ENCODE peak calls at places on chromosomes 13 and 19, in ten cellular contexts. T is A549, E is uterus, F is NB4, J is adrenal gland, O is HepG2, V is heart left ventricle, D is tibial nerve, K is H1, W is K562. M is an unnamed sample.

GRCh38 chr19:4390017-4390861 is 10.1 kb downstream of the SH3GL1 start:
- DNase-seq in F (no peak), V (peak), W (no peak), E (no peak), D (no peak), T (no peak), K (peak), O (no peak), J (peak), M (peak)

GRCh38 chr19:40413291-40413994 is at the start of gene PRX:
- DNase-seq in D (no peak), K (no peak), E (no peak), O (no peak), V (no peak), T (no peak), F (no peak), J (no peak), W (peak), M (no peak)

GRCh38 chr13:98416408-98416807 is 160.5 kb downstream of the STK24 start:
- DNase-seq in V (no peak), F (no peak), J (no peak), O (no peak), T (no peak), D (no peak), W (no peak), E (no peak), K (no peak), M (no peak)

GRCh38 chr19:5228932-5229777 is 111.5 kb downstream of the PTPRS start:
- DNase-seq in F (peak), K (no peak), J (no peak), V (no peak), O (no peak), T (peak), W (peak), E (peak), D (no peak), M (peak)

GRCh38 chr13:45909724-45910123 is 58.2 kb upstream of the SIAH3 start:
- DNase-seq in J (no peak), K (no peak), W (no peak), D (no peak), E (no peak), O (no peak), V (no peak), T (no peak), F (no peak), M (no peak)

GRCh38 chr19:54266133-54266532 is 9.1 kb upstream of the LILRB5 start:
- DNase-seq in E (peak), O (peak), J (peak), F (peak), D (peak), K (peak), W (peak), V (no peak), T (peak), M (peak)

GRCh38 chr19:42488783-42489521 is 39.3 kb downstream of the CEACAM1 start:
- DNase-seq in T (no peak), K (no peak), E (no peak), F (no peak), D (no peak), J (no peak), V (no peak), O (peak), W (no peak), M (no peak)

GRCh38 chr13:75870397-75870801 is 234.3 kb downstream of the LMO7 start:
- DNase-seq in T (peak), F (peak), W (peak), D (peak), E (peak), K (no peak), O (no peak), J (no peak), V (no peak), M (no peak)

GRCh38 chr19:33388817-33389573 is 15.5 kb downstream of the CEBPG start:
- DNase-seq in D (no peak), J (no peak), F (no peak), K (no peak), O (no peak), V (peak), T (no peak), W (no peak), E (peak), M (peak)

GRCh38 chr19:1715540-1715939 is 37.8 kb upstream of the ONECUT3 start:
- DNase-seq in E (no peak), T (no peak), F (no peak), K (no peak), V (no peak), D (no peak), J (no peak), O (no peak), W (no peak), M (no peak)

GRCh38 chr19:17648097-17648660 is 40.0 kb downstream of the UNC13A start:
- DNase-seq in W (peak), O (no peak), K (no peak), D (no peak), F (no peak), T (no peak), J (no peak), V (no peak), E (no peak), M (no peak)

GRCh38 chr19:18802354-18802753 is 11.2 kb upstream of the COMP start:
- DNase-seq in J (no peak), O (peak), E (no peak), T (no peak), K (no peak), D (no peak), F (peak), W (peak), V (no peak), M (no peak)

GRCh38 chr19:54168174-54168917 is 4.6 kb downstream of the TMC4 start:
- DNase-seq in E (peak), J (peak), T (peak), F (peak), O (peak), K (no peak), W (peak), V (peak), D (peak), M (peak)

GRCh38 chr13:106145997-106146864 is 389.2 kb downstream of the EFNB2 start:
- DNase-seq in K (no peak), W (no peak), O (no peak), V (no peak), F (peak), E (no peak), D (no peak), J (no peak), T (no peak), M (no peak)

GRCh38 chr19:51460164-51460992 is 2.1 kb upstream of the SIGLEC8 start:
- DNase-seq in E (no peak), T (no peak), O (peak), V (no peak), J (no peak), F (peak), D (no peak), K (no peak), W (peak), M (no peak)

GRCh38 chr13:95411641-95412040 is 110.4 kb upstream of the ABCC4 start:
- DNase-seq in T (no peak), D (no peak), O (no peak), W (no peak), V (no peak), E (no peak), F (no peak), K (no peak), J (no peak), M (no peak)

GRCh38 chr13:45219123-45219891 is 18.5 kb upstream of the KCTD4 start:
- DNase-seq in W (no peak), E (no peak), K (no peak), T (no peak), F (no peak), D (no peak), V (no peak), J (no peak), O (peak), M (no peak)

GRCh38 chr13:35741657-35742056 is 265.2 kb upstream of the MAB21L1 start:
- DNase-seq in T (no peak), W (no peak), V (no peak), K (no peak), F (no peak), J (no peak), O (no peak), E (no peak), D (no peak), M (no peak)

GRCh38 chr13:100473493-100474044 is 115.0 kb downstream of the GGACT start:
- DNase-seq in F (no peak), E (no peak), T (no peak), V (no peak), O (no peak), D (no peak), W (no peak), J (no peak), K (no peak), M (no peak)

GRCh38 chr13:101520672-101521071 is 68.2 kb downstream of the ITGBL1 start:
- DNase-seq in D (no peak), W (no peak), K (no peak), T (no peak), O (no peak), E (no peak), V (no peak), J (no peak), F (peak), M (no peak)

GRCh38 chr19:1324792-1325567 is 39.3 kb downstream of the EFNA2 start:
- DNase-seq in F (peak), T (peak), K (no peak), E (peak), W (peak), J (peak), V (no peak), D (peak), O (peak), M (peak)

GRCh38 chr19:5925830-5926459 is 11.9 kb downstream of the CAPS start:
- DNase-seq in F (no peak), W (no peak), E (no peak), D (no peak), O (no peak), T (no peak), K (no peak), V (no peak), J (no peak), M (no peak)

GRCh38 chr19:30681162-30681996 is 309.2 kb downstream of the ZNF536 start:
- DNase-seq in E (no peak), T (no peak), O (no peak), F (no peak), V (no peak), D (no peak), J (peak), W (no peak), K (no peak), M (no peak)

GRCh38 chr19:22620401-22620800 is 13.7 kb upstream of the ZNF492 start:
- DNase-seq in W (no peak), K (no peak), T (no peak), J (no peak), O (no peak), D (no peak), V (peak), E (no peak), F (no peak), M (no peak)

GRCh38 chr13:51040431-51040830 is 70.6 kb downstream of the C13orf42 start:
- DNase-seq in O (no peak), J (no peak), T (no peak), K (no peak), W (no peak), E (no peak), D (no peak), F (no peak), V (no peak), M (no peak)

GRCh38 chr13:26041476-26041875 is 10.3 kb downstream of the SHISA2 start:
- DNase-seq in E (no peak), W (no peak), V (no peak), D (no peak), K (no peak), F (no peak), T (no peak), J (no peak), O (no peak), M (no peak)

GRCh38 chr19:18682807-18683108 is 722 bp upstream of the CRTC1 start:
- DNase-seq in K (no peak), V (no peak), J (no peak), F (peak), O (no peak), D (no peak), T (no peak), E (no peak), W (no peak), M (no peak)

GRCh38 chr19:2809387-2810140 is 10.1 kb upstream of the ZNF554 start:
- DNase-seq in E (no peak), W (no peak), J (peak), F (no peak), O (no peak), T (no peak), K (no peak), V (peak), D (no peak), M (no peak)

GRCh38 chr19:51282335-51282734 is 29.1 kb upstream of the IGLON5 start:
- DNase-seq in E (no peak), O (no peak), W (no peak), F (no peak), T (no peak), K (no peak), D (no peak), V (no peak), J (no peak), M (no peak)

GRCh38 chr19:2034729-2035589 is 16.1 kb downstream of the MKNK2 start:
- DNase-seq in K (peak), J (peak), V (peak), D (no peak), W (peak), F (peak), O (no peak), T (no peak), E (no peak), M (peak)

GRCh38 chr19:27794444-27795042 is 1418.4 kb downstream of the UQCRFS1 start:
- DNase-seq in E (no peak), V (no peak), W (peak), O (peak), D (no peak), T (no peak), F (peak), K (no peak), J (peak), M (no peak)

GRCh38 chr13:101552797-101553196 is 100.3 kb downstream of the ITGBL1 start:
- DNase-seq in O (no peak), V (no peak), J (no peak), T (no peak), D (no peak), K (no peak), E (no peak), F (no peak), W (no peak), M (no peak)

GRCh38 chr13:46170687-46171086 is 11.3 kb downstream of the LCP1 start:
- DNase-seq in O (peak), V (no peak), F (peak), W (no peak), J (no peak), T (no peak), K (no peak), E (no peak), D (no peak), M (no peak)

GRCh38 chr13:97855570-97855970 is 97.9 kb upstream of the IPO5 start:
- DNase-seq in J (peak), O (peak), T (peak), K (no peak), E (peak), V (no peak), F (peak), D (peak), W (peak), M (no peak)

GRCh38 chr13:90979059-90979458 is 368.4 kb upstream of the MIR17HG start:
- DNase-seq in J (no peak), E (no peak), D (no peak), W (no peak), F (no peak), T (no peak), K (no peak), V (no peak), O (no peak), M (no peak)

GRCh38 chr13:81874681-81875661 is 1534.0 kb upstream of the SPRY2 start:
- DNase-seq in F (no peak), V (no peak), J (no peak), W (no peak), D (no peak), T (no peak), K (peak), O (peak), E (no peak), M (no peak)

GRCh38 chr19:7772752-7773291 is 9.8 kb downstream of the CLEC4M start:
- DNase-seq in T (no peak), E (no peak), W (no peak), J (no peak), V (no peak), D (no peak), K (no peak), O (no peak), F (peak), M (no peak)

GRCh38 chr19:3978145-3978544 is 7.1 kb downstream of the EEF2 start:
- DNase-seq in V (no peak), T (no peak), J (no peak), E (no peak), K (no peak), W (no peak), O (no peak), F (no peak), D (no peak), M (no peak)

GRCh38 chr13:36530050-36530789 is 97.9 kb downstream of the CCNA1 start:
- DNase-seq in K (no peak), O (no peak), E (peak), V (no peak), D (no peak), T (no peak), W (no peak), F (no peak), J (no peak), M (no peak)

GRCh38 chr19:35524181-35524838 is 3.8 kb downstream of the SBSN start:
- DNase-seq in W (no peak), J (no peak), O (no peak), D (no peak), V (no peak), K (no peak), E (no peak), F (no peak), T (no peak), M (no peak)

GRCh38 chr19:15251010-15251748 is 18.9 kb upstream of the EPHX3 start:
- DNase-seq in O (no peak), D (no peak), V (no peak), W (no peak), K (no peak), F (no peak), T (no peak), J (peak), E (peak), M (no peak)

GRCh38 chr19:15253513-15253912 is 21.3 kb upstream of the EPHX3 start:
- DNase-seq in E (peak), V (no peak), T (no peak), W (no peak), O (no peak), J (no peak), D (no peak), K (no peak), F (no peak), M (no peak)

GRCh38 chr19:15251749-15252397 is 19.6 kb upstream of the EPHX3 start:
- DNase-seq in F (no peak), E (peak), T (peak), K (peak), W (peak), O (peak), J (peak), V (peak), D (peak), M (peak)

GRCh38 chr19:15253076-15253475 is 20.8 kb upstream of the EPHX3 start:
- DNase-seq in D (no peak), K (no peak), J (no peak), T (no peak), O (no peak), V (no peak), F (no peak), W (no peak), E (no peak), M (no peak)

GRCh38 chr19:15252398-15253018 is 20.3 kb upstream of the EPHX3 start:
- DNase-seq in J (no peak), O (no peak), D (no peak), T (no peak), K (no peak), V (no peak), F (peak), E (peak), W (no peak), M (no peak)
- TF ChIP-seq CTCF in J (peak), O (peak), D (peak), T (peak), K (peak), V (peak), F (peak), E (no peak), W (peak), M (peak)

GRCh38 chr19:48501446-48501960 is 10.1 kb downstream of the LMTK3 start:
- DNase-seq in T (peak), O (peak), V (no peak), D (no peak), J (peak), E (no peak), F (no peak), K (peak), W (peak), M (peak)
- H3K4me3 ChIP-seq in T (peak), O (peak), V (no peak), D (no peak), J (no peak), E (no peak), F (peak), K (peak), W (peak), M (peak)

GRCh38 chr19:44643605-44644390 is at the start of gene PVR:
- DNase-seq in V (peak), W (peak), K (peak), D (no peak), T (peak), J (peak), E (peak), O (peak), F (peak), M (peak)
- TF ChIP-seq POLR2A in V (no peak), W (peak), K (peak), D (peak), T (peak), J (peak), E (peak), O (peak), F (peak), M (peak)

GRCh38 chr19:13774217-13775191 is at the start of gene C19orf53:
- DNase-seq in K (no peak), E (peak), O (peak), V (peak), W (peak), F (peak), D (peak), T (peak), J (peak), M (peak)
- TF ChIP-seq CTCF in K (no peak), E (no peak), O (peak), V (no peak), W (no peak), F (no peak), D (no peak), T (no peak), J (no peak), M (peak)